ENCODE peak calls at places on chromosome 10, in seven cellular contexts. W is astrocyte of the spinal cord, Y is fibroblast of lung, U is mammary epithelial cell, N is neural crest cell, V is AG09309, M is progenitor cell of endocrine pancreas. S is an unnamed sample.
A peak's percentile ranks its signal among the peaks of the same experiment; 100 is the strongest.

GRCh38 chr10:21724020-21724589 is 190.1 kb downstream of the MLLT10 start:
- DNase-seq in W (no peak), Y (peak; percentile 25), U (no peak), N (no peak), V (no peak), M (no peak), S (no peak)

GRCh38 chr10:66538908-66539307 is 386.9 kb upstream of the LRRTM3 start:
- DNase-seq in W (no peak), Y (no peak), U (no peak), N (no peak), V (no peak), M (no peak), S (no peak)

GRCh38 chr10:132564690-132565089 is 27.1 kb downstream of the INPP5A start:
- DNase-seq in W (no peak), Y (no peak), U (no peak), N (no peak), V (no peak), M (no peak), S (no peak)

GRCh38 chr10:132846631-132847415 is 60.9 kb upstream of the NKX6-2 start:
- DNase-seq in W (no peak), Y (no peak), U (no peak), N (no peak), V (no peak), M (peak; percentile 8), S (no peak)

GRCh38 chr10:103278862-103279298 is 1.9 kb downstream of the INA start:
- DNase-seq in W (peak; percentile 55), Y (peak; percentile 39), U (no peak), N (peak; percentile 75), V (no peak), M (peak; percentile 57), S (peak; percentile 21)

GRCh38 chr10:53886325-53887300 is 914.4 kb downstream of the PCDH15 start:
- DNase-seq in W (no peak), Y (no peak), U (no peak), N (no peak), V (no peak), M (no peak), S (no peak)

GRCh38 chr10:43035785-43036184 is 41.1 kb upstream of the RET start:
- DNase-seq in W (no peak), Y (no peak), U (no peak), N (no peak), V (no peak), M (no peak), S (no peak)

GRCh38 chr10:90319188-90319914 is 538.5 kb downstream of the HTR7 start:
- DNase-seq in W (peak; percentile 97), Y (peak; percentile 95), U (peak; percentile 90), N (no peak), V (no peak), M (no peak), S (no peak)

GRCh38 chr10:60524541-60524940 is 134.9 kb upstream of the ANK3 start:
- DNase-seq in W (peak; percentile 79), Y (peak; percentile 95), U (peak; percentile 93), N (no peak), V (peak; percentile 53), M (no peak), S (no peak)

GRCh38 chr10:79149662-79150443 is 81.1 kb downstream of the ZMIZ1 start:
- DNase-seq in W (peak; percentile 65), Y (peak; percentile 73), U (peak; percentile 81), N (no peak), V (no peak), M (no peak), S (no peak)

GRCh38 chr10:1029838-1030237 is 4.2 kb upstream of the IDI2 start:
- DNase-seq in W (no peak), Y (no peak), U (no peak), N (no peak), V (no peak), M (no peak), S (no peak)

GRCh38 chr10:43083764-43084163 is 6.9 kb downstream of the RET start:
- DNase-seq in W (no peak), Y (no peak), U (no peak), N (no peak), V (no peak), M (no peak), S (no peak)

GRCh38 chr10:126663880-126664279 is 6.6 kb downstream of the C10orf90 start:
- DNase-seq in W (peak; percentile 78), Y (peak; percentile 94), U (peak; percentile 24), N (no peak), V (peak; percentile 41), M (no peak), S (no peak)

GRCh38 chr10:31757831-31758230 is 170.8 kb downstream of the ARHGAP12 start:
- DNase-seq in W (no peak), Y (no peak), U (no peak), N (no peak), V (no peak), M (no peak), S (no peak)

GRCh38 chr10:128526793-128527375 is 400.7 kb upstream of the MKI67 start:
- DNase-seq in W (no peak), Y (no peak), U (no peak), N (no peak), V (no peak), M (no peak), S (no peak)

GRCh38 chr10:121722665-121723064 is 124.4 kb upstream of the FGFR2 start:
- DNase-seq in W (no peak), Y (peak; percentile 13), U (peak; percentile 94), N (no peak), V (no peak), M (no peak), S (no peak)

GRCh38 chr10:47104786-47105385 is 193.7 kb downstream of the PTPN20 start:
- DNase-seq in W (no peak), Y (no peak), U (no peak), N (no peak), V (no peak), M (no peak), S (no peak)

GRCh38 chr10:6416892-6417512 is 163.1 kb downstream of the PRKCQ start:
- DNase-seq in W (peak; percentile 56), Y (peak; percentile 44), U (peak; percentile 31), N (peak; percentile 8), V (no peak), M (no peak), S (no peak)

GRCh38 chr10:91296471-91296870 is 76.0 kb downstream of the PCGF5 start:
- DNase-seq in W (no peak), Y (peak; percentile 29), U (peak; percentile 43), N (no peak), V (no peak), M (no peak), S (no peak)

GRCh38 chr10:43863859-43864591 is 215.3 kb upstream of the ZNF32 start:
- DNase-seq in W (peak; percentile 83), Y (peak; percentile 93), U (peak; percentile 27), N (no peak), V (peak; percentile 61), M (no peak), S (no peak)

GRCh38 chr10:86205761-86206145 is 160.8 kb downstream of the GRID1 start:
- DNase-seq in W (no peak), Y (no peak), U (no peak), N (no peak), V (no peak), M (no peak), S (no peak)

GRCh38 chr10:86204421-86205045 is 162.1 kb downstream of the GRID1 start:
- DNase-seq in W (no peak), Y (no peak), U (no peak), N (no peak), V (no peak), M (no peak), S (no peak)

GRCh38 chr10:86202226-86202625 is 164.4 kb downstream of the GRID1 start:
- DNase-seq in W (no peak), Y (no peak), U (no peak), N (no peak), V (no peak), M (no peak), S (no peak)

GRCh38 chr10:86205086-86205760 is 161.4 kb downstream of the GRID1 start:
- DNase-seq in W (no peak), Y (no peak), U (no peak), N (no peak), V (no peak), M (no peak), S (no peak)

GRCh38 chr10:86203162-86203905 is 163.3 kb downstream of the GRID1 start:
- DNase-seq in W (no peak), Y (peak; percentile 7), U (no peak), N (peak; percentile 45), V (no peak), M (peak; percentile 67), S (no peak)
- TF ChIP-seq CTCF in W (no peak), Y (no peak), U (no peak), N (no peak), V (no peak), M (no peak), S (no peak)

DNA sequence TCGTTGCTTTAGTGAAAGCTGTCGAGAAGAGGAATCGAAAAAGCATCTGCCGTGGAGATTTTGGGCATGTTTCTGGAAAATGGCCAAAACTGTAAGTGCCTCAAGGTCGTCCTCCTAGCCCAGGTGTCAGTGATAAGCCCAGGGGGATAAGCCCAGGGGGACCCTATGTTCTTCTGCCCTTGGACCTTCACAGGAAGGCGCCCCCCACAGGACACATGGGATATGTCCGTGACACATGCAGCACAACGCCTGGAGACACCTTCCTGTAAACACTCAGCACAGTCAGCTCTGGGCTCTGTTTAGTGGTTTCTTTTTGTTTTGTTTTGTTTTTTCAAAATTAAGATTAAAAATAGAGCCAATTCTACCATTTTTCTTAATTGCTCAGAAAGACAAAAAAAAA is 272.7 kb downstream of the KLF6 start:
- DNase-seq in W (no peak), Y (no peak), U (no peak), N (no peak), V (no peak), M (no peak), S (no peak)
- TF ChIP-seq CTCF in W (no peak), Y (no peak), U (no peak), N (no peak), V (no peak), M (no peak), S (no peak)

GRCh38 chr10:100826983-100827818 is 81.8 kb downstream of the PAX2 start:
- DNase-seq in W (no peak), Y (no peak), U (peak; percentile 19), N (no peak), V (no peak), M (peak; percentile 29), S (peak; percentile 52)
- TF ChIP-seq CTCF in W (peak; percentile 21), Y (no peak), U (peak; percentile 43), N (peak; percentile 39), V (no peak), M (peak; percentile 43), S (no peak)

DNA sequence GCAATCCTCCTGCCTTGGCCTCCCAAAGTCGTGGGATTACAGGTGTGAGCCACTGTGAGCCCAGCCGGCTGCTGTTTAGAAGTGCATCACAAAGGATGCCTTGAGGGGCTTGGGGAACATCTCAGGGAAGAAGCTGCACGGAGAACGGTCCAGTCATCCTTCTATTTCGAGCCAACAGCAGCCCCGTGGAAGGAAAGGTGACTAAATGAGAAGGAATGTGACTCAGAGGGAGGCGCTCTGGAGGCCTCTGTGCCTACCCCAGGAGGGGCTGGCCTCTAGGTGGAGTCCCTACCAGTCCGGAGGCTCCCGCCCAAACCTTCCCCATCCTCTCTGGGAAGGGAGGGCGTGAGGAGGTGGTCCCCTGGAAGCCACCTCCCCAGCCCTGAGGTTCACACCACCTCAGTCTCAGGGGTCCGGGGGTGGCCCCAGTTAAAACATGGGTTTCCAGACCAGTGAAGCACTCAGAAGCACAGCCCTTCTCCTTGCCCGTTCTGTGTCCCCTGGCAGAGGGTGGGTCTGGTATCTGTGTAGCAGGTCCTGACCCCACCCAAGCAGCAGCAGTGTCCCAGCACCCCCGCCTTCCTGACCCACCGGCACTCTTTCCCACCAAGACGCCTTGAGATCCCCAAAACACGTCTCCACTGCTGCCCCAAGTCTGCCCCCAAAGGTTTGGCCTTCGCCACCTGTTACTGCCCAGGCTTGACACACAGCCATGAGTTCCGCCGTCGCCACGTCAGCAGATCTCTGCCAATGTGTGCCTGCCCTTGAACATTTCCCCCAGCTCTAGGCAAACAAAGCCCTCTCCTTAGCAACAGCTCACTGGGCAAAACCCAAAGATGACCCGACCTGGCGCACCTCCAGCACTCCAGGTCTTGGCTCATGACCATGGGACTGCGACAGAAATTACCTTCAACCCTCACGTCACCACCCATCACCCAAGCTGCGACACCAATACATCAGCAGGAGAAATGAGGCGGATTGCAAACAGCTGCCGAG is 75.9 kb downstream of the CTBP2 start:
- DNase-seq in W (peak; percentile 94), Y (peak; percentile 95), U (peak; percentile 91), N (no peak), V (peak; percentile 51), M (no peak), S (no peak)
- TF ChIP-seq CTCF in W (peak; percentile 49), Y (no peak), U (peak; percentile 38), N (no peak), V (peak; percentile 36), M (no peak), S (no peak)